ENCODE peak calls at places on chromosomes 16 and 17, in six cellular contexts. S is GM12891, I is HepG2, U is H1, A is GM12878, Z is K562. N is an unnamed sample.

GRCh38 chr16:88131256-88131655 is 180.0 kb downstream of the BANP start:
- DNase-seq in I (no peak), U (no peak), Z (no peak), S (no peak), A (no peak), N (no peak)

GRCh38 chr17:66549731-66550207 is 247.4 kb downstream of the PRKCA start:
- DNase-seq in Z (no peak), S (no peak), A (no peak), U (no peak), I (no peak), N (no peak)

GRCh38 chr17:67689534-67690177 is 28.1 kb upstream of the NOL11 start:
- DNase-seq in I (peak), Z (peak), U (no peak), A (peak), S (peak), N (peak)

GRCh38 chr16:68401871-68402747 is 46.2 kb downstream of the SMPD3 start:
- DNase-seq in A (no peak), Z (no peak), S (no peak), I (no peak), U (no peak), N (no peak)

GRCh38 chr16:80718480-80719220 is 85.7 kb downstream of the CDYL2 start:
- DNase-seq in A (no peak), I (no peak), S (no peak), Z (no peak), U (no peak), N (no peak)

GRCh38 chr16:83627996-83628395 is 179.8 kb upstream of the HSBP1 start:
- DNase-seq in A (no peak), S (no peak), Z (no peak), U (no peak), I (no peak), N (no peak)

GRCh38 chr17:78529871-78530670 is 47.1 kb downstream of the DNAH17 start:
- DNase-seq in A (no peak), S (no peak), U (no peak), I (no peak), Z (no peak), N (no peak)

GRCh38 chr16:1899641-1900451 is 18.4 kb downstream of the HS3ST6 start:
- DNase-seq in U (no peak), A (no peak), Z (no peak), S (no peak), I (no peak), N (no peak)

GRCh38 chr16:89864421-89864820 is 9.0 kb upstream of the TCF25 start:
- DNase-seq in S (no peak), I (no peak), Z (no peak), A (no peak), U (no peak), N (no peak)

GRCh38 chr17:8153957-8154607 is 1.9 kb upstream of the PER1 start:
- DNase-seq in Z (peak), I (peak), A (no peak), U (peak), S (no peak), N (no peak)

GRCh38 chr16:84360170-84360569 is 8.2 kb upstream of the ATP2C2 start:
- DNase-seq in S (no peak), I (no peak), A (no peak), U (no peak), Z (no peak), N (no peak)

GRCh38 chr17:76497979-76498885 is 3.0 kb downstream of the RHBDF2 start:
- DNase-seq in A (no peak), S (no peak), U (no peak), I (peak), Z (no peak), N (no peak)

GRCh38 chr17:42674755-42675347 is 1.9 kb downstream of the PLEKHH3 start:
- DNase-seq in Z (no peak), S (no peak), A (no peak), I (no peak), U (no peak), N (no peak)

GRCh38 chr16:82583415-82583814 is 43.4 kb upstream of the CDH13 start:
- DNase-seq in I (no peak), U (no peak), Z (no peak), S (no peak), A (no peak), N (no peak)

GRCh38 chr16:64089697-64090096 is 1032.2 kb downstream of the CDH11 start:
- DNase-seq in Z (no peak), U (no peak), A (no peak), I (peak), S (no peak), N (no peak)

GRCh38 chr16:47984669-47985068 is 171.1 kb downstream of the ABCC12 start:
- DNase-seq in U (no peak), S (no peak), Z (no peak), I (no peak), A (no peak), N (no peak)

GRCh38 chr16:47113130-47113529 is 30.6 kb downstream of the NETO2 start:
- DNase-seq in Z (no peak), S (no peak), U (no peak), I (no peak), A (no peak), N (no peak)

GRCh38 chr17:78935419-78936323 is 10.5 kb upstream of the TIMP2 start:
- DNase-seq in I (no peak), S (no peak), Z (no peak), A (no peak), U (no peak), N (no peak)

GRCh38 chr17:48002208-48002919 is 31.5 kb downstream of the CDK5RAP3 start:
- DNase-seq in U (no peak), Z (peak), S (no peak), I (peak), A (peak), N (no peak)

GRCh38 chr17:44119798-44120197 is 3.6 kb downstream of the HDAC5 start:
- DNase-seq in U (no peak), A (no peak), Z (no peak), S (no peak), I (no peak), N (no peak)

GRCh38 chr17:76013377-76013932 is 12.8 kb downstream of the CDK3 start:
- DNase-seq in I (no peak), A (no peak), S (no peak), Z (no peak), U (no peak), N (no peak)

GRCh38 chr16:66845791-66846221 is 1.6 kb downstream of the CA7 start:
- DNase-seq in Z (no peak), A (no peak), I (no peak), U (no peak), S (no peak), N (no peak)

GRCh38 chr17:49495842-49496182 is 719 bp downstream of the NGFR start:
- DNase-seq in U (no peak), Z (no peak), A (no peak), I (no peak), S (no peak), N (no peak)

GRCh38 chr16:14001521-14001920 is 69.6 kb upstream of the MRTFB start:
- DNase-seq in A (no peak), S (no peak), I (no peak), Z (no peak), U (no peak), N (no peak)

GRCh38 chr17:29004081-29004692 is 1.6 kb downstream of the SEZ6 start:
- DNase-seq in I (no peak), U (no peak), A (no peak), S (no peak), Z (no peak), N (no peak)

GRCh38 chr16:22126037-22126558 is 33.8 kb downstream of the VWA3A start:
- DNase-seq in U (no peak), I (no peak), S (no peak), Z (no peak), A (no peak), N (no peak)

GRCh38 chr16:24748242-24748641 is 18.8 kb downstream of the TNRC6A start:
- DNase-seq in U (no peak), Z (peak), I (no peak), A (no peak), S (no peak), N (no peak)

GRCh38 chr16:57815987-57816745 is 13.9 kb upstream of the KIFC3 start:
- DNase-seq in Z (peak), I (no peak), U (no peak), A (no peak), S (no peak), N (no peak)

GRCh38 chr16:74462361-74462760 is 41.1 kb upstream of the CLEC18B start:
- DNase-seq in U (no peak), I (no peak), A (no peak), Z (no peak), S (no peak), N (no peak)

GRCh38 chr16:56198755-56199114 is 7.4 kb downstream of the GNAO1 start:
- DNase-seq in Z (no peak), I (no peak), A (no peak), S (no peak), U (no peak), N (no peak)

GRCh38 chr16:59697236-59697635 is 963.1 kb upstream of the GOT2 start:
- DNase-seq in A (no peak), Z (no peak), U (no peak), I (no peak), S (no peak), N (no peak)

GRCh38 chr17:3695723-3696411 is at the start of gene P2RX5:
- DNase-seq in Z (peak), I (no peak), U (no peak), A (no peak), S (no peak), N (peak)

GRCh38 chr16:84700518-84701277 is 898 bp downstream of the USP10 start:
- DNase-seq in A (no peak), I (no peak), S (no peak), U (no peak), Z (peak), N (no peak)

GRCh38 chr16:85960486-85961046 is 61.6 kb downstream of the IRF8 start:
- DNase-seq in Z (no peak), I (no peak), S (no peak), U (no peak), A (no peak), N (no peak)

GRCh38 chr16:85959686-85960085 is 60.7 kb downstream of the IRF8 start:
- DNase-seq in I (no peak), A (no peak), S (no peak), U (no peak), Z (no peak), N (no peak)

GRCh38 chr16:85965125-85965524 is 66.2 kb downstream of the IRF8 start:
- DNase-seq in A (no peak), I (no peak), S (no peak), U (no peak), Z (no peak), N (no peak)

GRCh38 chr16:85961988-85962915 is 63.3 kb downstream of the IRF8 start:
- DNase-seq in Z (peak), I (no peak), A (no peak), U (no peak), S (no peak), N (no peak)

DNA sequence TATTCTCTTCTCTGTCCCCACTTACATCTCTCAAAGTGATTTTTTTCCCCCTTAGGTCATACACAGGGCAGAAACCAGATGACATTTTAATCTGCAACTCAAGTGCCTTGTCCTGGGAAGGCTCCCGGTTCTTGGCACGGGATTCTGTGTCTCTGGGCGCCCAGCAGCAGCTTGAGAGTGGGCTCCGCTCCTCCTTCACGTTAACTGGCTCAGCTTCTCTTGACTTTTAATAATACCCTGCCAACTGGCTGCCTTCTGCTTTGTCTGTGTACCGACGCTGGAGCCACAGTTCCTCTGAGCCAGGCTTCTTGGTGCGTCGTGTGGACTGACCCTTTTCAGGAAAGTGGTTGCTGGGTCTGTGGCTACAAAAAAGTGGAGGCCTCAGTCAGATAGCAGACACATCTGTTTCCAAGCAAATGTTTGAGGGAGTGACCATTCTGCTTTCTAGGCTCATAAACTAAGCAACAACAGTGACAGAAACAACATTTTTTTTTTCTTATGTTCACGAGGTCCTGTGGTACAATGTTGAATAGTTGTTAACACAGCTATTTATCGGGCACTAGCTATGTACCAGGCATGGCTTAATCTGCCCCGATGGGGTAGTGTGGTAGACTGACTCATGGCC is 64.9 kb downstream of the IRF8 start:
- DNase-seq in U (no peak), A (no peak), S (no peak), I (no peak), Z (no peak), N (no peak)
- TF ChIP-seq POLR2AphosphoS5 in U (no peak), A (no peak), S (no peak), I (no peak), Z (no peak), N (no peak)

GRCh38 chr17:81869221-81870154 is 1.6 kb downstream of the ARHGDIA start:
- DNase-seq in I (no peak), A (no peak), Z (peak), S (no peak), U (no peak), N (peak)

GRCh38 chr17:81870155-81870977 is 771 bp downstream of the ARHGDIA start:
- DNase-seq in S (no peak), I (no peak), A (no peak), Z (peak), U (no peak), N (peak)

GRCh38 chr17:81870978-81871386 is at the start of gene ARHGDIA:
- DNase-seq in A (no peak), S (no peak), U (no peak), Z (no peak), I (no peak), N (no peak)

GRCh38 chr17:81868674-81869220 is 2.4 kb downstream of the ARHGDIA start:
- DNase-seq in U (no peak), S (no peak), A (no peak), I (peak), Z (peak), N (peak)

GRCh38 chr17:81871387-81872120 is 417 bp upstream of the ARHGDIA start:
- DNase-seq in I (peak), S (peak), A (peak), Z (peak), U (no peak), N (peak)
- TF ChIP-seq POLR2A in I (no peak), S (peak), A (peak), Z (peak), U (no peak), N (peak)

GRCh38 chr17:82134101-82134500 is 36.1 kb upstream of the FASN start:
- DNase-seq in S (no peak), A (no peak), Z (no peak), I (no peak), U (no peak), N (no peak)
- TF ChIP-seq TAF1 in S (no peak), A (no peak), Z (no peak), I (no peak), U (no peak), N (no peak)

DNA sequence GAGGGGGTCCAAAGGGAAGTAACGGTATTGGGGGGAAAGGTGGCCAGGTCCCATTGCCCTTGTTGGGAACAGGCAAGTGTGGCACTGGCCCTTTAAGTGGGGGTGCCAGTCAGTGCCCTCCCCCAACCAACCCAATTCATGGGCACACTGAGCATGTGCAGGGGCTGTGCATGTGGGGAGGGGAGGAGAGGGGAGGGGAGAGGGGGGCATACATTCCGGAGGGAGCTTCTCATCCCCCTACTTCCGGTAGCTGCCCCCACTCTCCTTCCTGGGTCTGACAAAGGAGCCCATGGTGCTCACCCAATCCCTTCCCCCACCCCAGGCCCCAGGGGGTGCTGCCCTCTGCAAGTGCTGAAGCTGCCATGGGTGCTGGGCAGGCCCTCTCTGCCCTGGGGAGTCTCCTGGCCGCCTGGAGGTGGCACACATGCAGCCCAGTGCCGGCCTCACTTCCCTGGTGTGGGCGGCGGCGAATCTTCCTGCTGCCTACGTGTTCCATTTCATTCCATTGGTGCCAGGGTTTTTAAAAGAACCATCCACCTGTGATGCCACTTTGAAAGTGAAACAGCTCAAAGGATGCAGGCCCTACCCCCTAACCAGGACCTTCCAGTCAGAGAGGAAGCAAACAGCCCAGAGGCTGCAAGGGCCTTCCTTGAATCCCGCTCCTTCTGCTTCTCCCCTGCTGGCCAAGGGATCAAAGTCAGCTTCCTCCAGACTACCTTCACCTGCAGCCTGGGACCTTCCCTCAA is 11.0 kb downstream of the HEXIM2 start:
- DNase-seq in S (no peak), U (no peak), I (peak), Z (no peak), A (no peak), N (no peak)
- TF ChIP-seq POLR2AphosphoS5 in S (no peak), U (no peak), I (peak), Z (no peak), A (peak), N (peak)

GRCh38 chr17:4806770-4807533 is at the start of gene PLD2:
- DNase-seq in I (peak), U (no peak), A (no peak), Z (peak), S (peak), N (peak)
- TF ChIP-seq POLR2A in I (peak), U (no peak), A (peak), Z (no peak), S (peak), N (peak)

DNA sequence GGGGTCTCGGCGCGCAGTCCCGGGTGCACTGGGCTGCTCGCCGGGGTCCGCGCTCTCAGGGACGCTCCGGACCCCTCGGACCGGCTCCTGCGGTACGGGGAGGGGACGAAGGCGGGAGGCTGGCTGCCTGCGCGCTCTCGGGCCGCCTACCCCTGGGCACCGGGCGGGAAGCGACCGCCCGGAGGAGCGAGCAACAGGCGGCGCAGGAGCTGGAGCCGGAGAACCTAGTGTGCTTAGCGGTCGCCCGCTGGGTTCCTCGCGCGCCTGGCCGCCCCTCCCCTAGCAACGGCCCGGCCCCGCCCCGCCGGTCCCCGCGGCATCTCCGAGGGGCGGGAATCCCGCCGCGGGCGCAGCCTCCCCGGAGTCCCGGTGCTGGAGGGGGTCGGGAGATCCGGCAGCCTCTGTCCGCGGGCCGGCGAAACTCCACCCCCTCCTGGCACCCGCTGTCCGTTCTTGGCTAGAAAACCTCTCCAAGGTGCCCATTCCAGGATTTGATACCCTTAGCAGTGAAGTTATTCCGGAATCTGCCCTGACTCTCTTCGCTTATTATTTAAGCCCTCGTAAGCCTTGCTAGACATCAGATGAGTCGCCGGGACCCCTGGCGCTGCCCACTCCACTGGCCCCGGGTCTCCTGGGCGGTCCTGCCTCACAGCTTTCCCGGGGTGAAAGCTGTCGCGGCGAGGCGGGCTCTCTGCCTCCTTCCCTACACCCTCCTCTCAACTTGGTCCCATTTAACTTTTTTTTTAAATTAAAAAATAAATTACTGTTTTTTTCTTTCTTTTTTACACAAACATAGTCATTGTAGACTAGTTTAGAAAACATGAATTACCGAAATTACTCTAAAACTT is at the start of gene RPRML:
- DNase-seq in A (no peak), Z (peak), I (no peak), U (no peak), S (peak), N (no peak)
- TF ChIP-seq TAF1 in A (no peak), Z (no peak), I (no peak), U (no peak), S (no peak), N (no peak)